ENCODE peak calls at places on chromosomes 12 and 14, in five cellular contexts. One of them, this sample, is unnamed.

GRCh38 chr14:89407856-89408255 is 9.2 kb downstream of the FOXN3 start:
- DNase-seq in stimulated activated CD8-positive, alpha-beta memory T cell treated with anti-CD3 and anti-CD28 coated beads, Interleukin-2, amount 100 ng/mL, for 1 hour: no peak
- DNase-seq in uterus: no peak
- DNase-seq in ascending aorta: no peak
- DNase-seq in non-pigmented ciliary epithelial cell: no peak
- DNase-seq in this sample: no peak

GRCh38 chr12:116142936-116143882 is 134.3 kb downstream of the MED13L start:
- DNase-seq in stimulated activated CD8-positive, alpha-beta memory T cell treated with anti-CD3 and anti-CD28 coated beads, Interleukin-2, amount 100 ng/mL, for 1 hour: no peak
- DNase-seq in uterus: no peak
- DNase-seq in ascending aorta: no peak
- DNase-seq in non-pigmented ciliary epithelial cell: peak
- DNase-seq in this sample: no peak

GRCh38 chr12:1760566-1761382 is 59.6 kb upstream of the LRTM2 start:
- DNase-seq in stimulated activated CD8-positive, alpha-beta memory T cell treated with anti-CD3 and anti-CD28 coated beads, Interleukin-2, amount 100 ng/mL, for 1 hour: no peak
- DNase-seq in uterus: no peak
- DNase-seq in ascending aorta: no peak
- DNase-seq in non-pigmented ciliary epithelial cell: no peak
- DNase-seq in this sample: no peak

GRCh38 chr14:23409966-23410635 is 2.0 kb upstream of the MYH6 start:
- DNase-seq in stimulated activated CD8-positive, alpha-beta memory T cell treated with anti-CD3 and anti-CD28 coated beads, Interleukin-2, amount 100 ng/mL, for 1 hour: no peak
- DNase-seq in uterus: no peak
- DNase-seq in ascending aorta: no peak
- DNase-seq in non-pigmented ciliary epithelial cell: no peak
- DNase-seq in this sample: no peak

GRCh38 chr12:131273291-131273845 is 319.7 kb downstream of the ADGRD1 start:
- DNase-seq in stimulated activated CD8-positive, alpha-beta memory T cell treated with anti-CD3 and anti-CD28 coated beads, Interleukin-2, amount 100 ng/mL, for 1 hour: no peak
- DNase-seq in uterus: no peak
- DNase-seq in ascending aorta: no peak
- DNase-seq in non-pigmented ciliary epithelial cell: no peak
- DNase-seq in this sample: no peak

GRCh38 chr12:49336645-49337584 is at the start of gene C1QL4:
- DNase-seq in stimulated activated CD8-positive, alpha-beta memory T cell treated with anti-CD3 and anti-CD28 coated beads, Interleukin-2, amount 100 ng/mL, for 1 hour: peak
- DNase-seq in uterus: peak
- DNase-seq in ascending aorta: no peak
- DNase-seq in non-pigmented ciliary epithelial cell: no peak
- DNase-seq in this sample: peak

GRCh38 chr14:80213602-80214001 is 2.3 kb upstream of the DIO2 start:
- DNase-seq in stimulated activated CD8-positive, alpha-beta memory T cell treated with anti-CD3 and anti-CD28 coated beads, Interleukin-2, amount 100 ng/mL, for 1 hour: no peak
- DNase-seq in uterus: no peak
- DNase-seq in ascending aorta: no peak
- DNase-seq in non-pigmented ciliary epithelial cell: no peak
- DNase-seq in this sample: no peak

GRCh38 chr14:25111061-25111601 is 61.2 kb upstream of the STXBP6 start:
- DNase-seq in stimulated activated CD8-positive, alpha-beta memory T cell treated with anti-CD3 and anti-CD28 coated beads, Interleukin-2, amount 100 ng/mL, for 1 hour: no peak
- DNase-seq in uterus: no peak
- DNase-seq in ascending aorta: no peak
- DNase-seq in non-pigmented ciliary epithelial cell: peak
- DNase-seq in this sample: no peak

GRCh38 chr12:97396989-97397388 is 65.6 kb upstream of the RMST start:
- DNase-seq in stimulated activated CD8-positive, alpha-beta memory T cell treated with anti-CD3 and anti-CD28 coated beads, Interleukin-2, amount 100 ng/mL, for 1 hour: no peak
- DNase-seq in uterus: no peak
- DNase-seq in ascending aorta: no peak
- DNase-seq in non-pigmented ciliary epithelial cell: no peak
- DNase-seq in this sample: no peak

GRCh38 chr14:89640141-89640540 is 223.1 kb upstream of the FOXN3 start:
- DNase-seq in stimulated activated CD8-positive, alpha-beta memory T cell treated with anti-CD3 and anti-CD28 coated beads, Interleukin-2, amount 100 ng/mL, for 1 hour: no peak
- DNase-seq in uterus: no peak
- DNase-seq in ascending aorta: no peak
- DNase-seq in non-pigmented ciliary epithelial cell: no peak
- DNase-seq in this sample: no peak

GRCh38 chr14:71659165-71659564 is 273.1 kb upstream of the RGS6 start:
- DNase-seq in stimulated activated CD8-positive, alpha-beta memory T cell treated with anti-CD3 and anti-CD28 coated beads, Interleukin-2, amount 100 ng/mL, for 1 hour: no peak
- DNase-seq in uterus: no peak
- DNase-seq in ascending aorta: no peak
- DNase-seq in non-pigmented ciliary epithelial cell: no peak
- DNase-seq in this sample: no peak

GRCh38 chr12:34292736-34293625 is 270.7 kb downstream of the ALG10 start:
- DNase-seq in stimulated activated CD8-positive, alpha-beta memory T cell treated with anti-CD3 and anti-CD28 coated beads, Interleukin-2, amount 100 ng/mL, for 1 hour: no peak
- DNase-seq in uterus: peak
- DNase-seq in ascending aorta: no peak
- DNase-seq in non-pigmented ciliary epithelial cell: no peak
- DNase-seq in this sample: peak

GRCh38 chr12:97321640-97322039 is 141.0 kb upstream of the RMST start:
- DNase-seq in stimulated activated CD8-positive, alpha-beta memory T cell treated with anti-CD3 and anti-CD28 coated beads, Interleukin-2, amount 100 ng/mL, for 1 hour: no peak
- DNase-seq in uterus: no peak
- DNase-seq in ascending aorta: no peak
- DNase-seq in non-pigmented ciliary epithelial cell: no peak
- DNase-seq in this sample: no peak

GRCh38 chr12:112841891-112842290 is 50.3 kb downstream of the RPH3A start:
- DNase-seq in stimulated activated CD8-positive, alpha-beta memory T cell treated with anti-CD3 and anti-CD28 coated beads, Interleukin-2, amount 100 ng/mL, for 1 hour: no peak
- DNase-seq in uterus: no peak
- DNase-seq in ascending aorta: no peak
- DNase-seq in non-pigmented ciliary epithelial cell: no peak
- DNase-seq in this sample: no peak

GRCh38 chr14:96911499-96912130 is 114.4 kb downstream of the VRK1 start:
- DNase-seq in stimulated activated CD8-positive, alpha-beta memory T cell treated with anti-CD3 and anti-CD28 coated beads, Interleukin-2, amount 100 ng/mL, for 1 hour: no peak
- DNase-seq in uterus: no peak
- DNase-seq in ascending aorta: no peak
- DNase-seq in non-pigmented ciliary epithelial cell: no peak
- DNase-seq in this sample: no peak

GRCh38 chr14:56874375-56874774 is 64.1 kb upstream of the OTX2 start:
- DNase-seq in stimulated activated CD8-positive, alpha-beta memory T cell treated with anti-CD3 and anti-CD28 coated beads, Interleukin-2, amount 100 ng/mL, for 1 hour: no peak
- DNase-seq in uterus: no peak
- DNase-seq in ascending aorta: no peak
- DNase-seq in non-pigmented ciliary epithelial cell: no peak
- DNase-seq in this sample: no peak

GRCh38 chr12:95630496-95630895 is 79.2 kb upstream of the USP44 start:
- DNase-seq in stimulated activated CD8-positive, alpha-beta memory T cell treated with anti-CD3 and anti-CD28 coated beads, Interleukin-2, amount 100 ng/mL, for 1 hour: no peak
- DNase-seq in uterus: no peak
- DNase-seq in ascending aorta: no peak
- DNase-seq in non-pigmented ciliary epithelial cell: no peak
- DNase-seq in this sample: no peak

GRCh38 chr14:67856806-67857205 is 37.2 kb downstream of the RAD51B start:
- DNase-seq in stimulated activated CD8-positive, alpha-beta memory T cell treated with anti-CD3 and anti-CD28 coated beads, Interleukin-2, amount 100 ng/mL, for 1 hour: no peak
- DNase-seq in uterus: no peak
- DNase-seq in ascending aorta: no peak
- DNase-seq in non-pigmented ciliary epithelial cell: no peak
- DNase-seq in this sample: no peak

GRCh38 chr14:54881761-54882401 is 20.7 kb downstream of the GCH1 start:
- DNase-seq in stimulated activated CD8-positive, alpha-beta memory T cell treated with anti-CD3 and anti-CD28 coated beads, Interleukin-2, amount 100 ng/mL, for 1 hour: no peak
- DNase-seq in uterus: no peak
- DNase-seq in ascending aorta: no peak
- DNase-seq in non-pigmented ciliary epithelial cell: no peak
- DNase-seq in this sample: no peak

GRCh38 chr12:121773011-121773777 is 20.3 kb downstream of the RHOF start:
- DNase-seq in stimulated activated CD8-positive, alpha-beta memory T cell treated with anti-CD3 and anti-CD28 coated beads, Interleukin-2, amount 100 ng/mL, for 1 hour: peak
- DNase-seq in uterus: peak
- DNase-seq in ascending aorta: no peak
- DNase-seq in non-pigmented ciliary epithelial cell: no peak
- DNase-seq in this sample: peak

GRCh38 chr14:70011098-70011497 is 131.9 kb downstream of the SMOC1 start:
- DNase-seq in stimulated activated CD8-positive, alpha-beta memory T cell treated with anti-CD3 and anti-CD28 coated beads, Interleukin-2, amount 100 ng/mL, for 1 hour: no peak
- DNase-seq in uterus: no peak
- DNase-seq in ascending aorta: no peak
- DNase-seq in non-pigmented ciliary epithelial cell: no peak
- DNase-seq in this sample: no peak

GRCh38 chr12:124764870-124765570 is 98.6 kb downstream of the SCARB1 start:
- DNase-seq in stimulated activated CD8-positive, alpha-beta memory T cell treated with anti-CD3 and anti-CD28 coated beads, Interleukin-2, amount 100 ng/mL, for 1 hour: no peak
- DNase-seq in uterus: peak
- DNase-seq in ascending aorta: no peak
- DNase-seq in non-pigmented ciliary epithelial cell: peak
- DNase-seq in this sample: peak

GRCh38 chr12:69553626-69554248 is 31.5 kb upstream of the CCT2 start:
- DNase-seq in stimulated activated CD8-positive, alpha-beta memory T cell treated with anti-CD3 and anti-CD28 coated beads, Interleukin-2, amount 100 ng/mL, for 1 hour: no peak
- DNase-seq in uterus: no peak
- DNase-seq in ascending aorta: no peak
- DNase-seq in non-pigmented ciliary epithelial cell: no peak
- DNase-seq in this sample: no peak

GRCh38 chr14:26905219-26905618 is 307.4 kb upstream of the NOVA1 start:
- DNase-seq in stimulated activated CD8-positive, alpha-beta memory T cell treated with anti-CD3 and anti-CD28 coated beads, Interleukin-2, amount 100 ng/mL, for 1 hour: no peak
- DNase-seq in uterus: no peak
- DNase-seq in ascending aorta: no peak
- DNase-seq in non-pigmented ciliary epithelial cell: no peak
- DNase-seq in this sample: no peak

GRCh38 chr12:77213316-77213715 is 147.9 kb upstream of the E2F7 start:
- DNase-seq in stimulated activated CD8-positive, alpha-beta memory T cell treated with anti-CD3 and anti-CD28 coated beads, Interleukin-2, amount 100 ng/mL, for 1 hour: no peak
- DNase-seq in uterus: peak
- DNase-seq in ascending aorta: no peak
- DNase-seq in non-pigmented ciliary epithelial cell: no peak
- DNase-seq in this sample: no peak

GRCh38 chr14:93245764-93246420 is 38.8 kb downstream of the UBR7 start:
- DNase-seq in stimulated activated CD8-positive, alpha-beta memory T cell treated with anti-CD3 and anti-CD28 coated beads, Interleukin-2, amount 100 ng/mL, for 1 hour: no peak
- DNase-seq in uterus: no peak
- DNase-seq in ascending aorta: no peak
- DNase-seq in non-pigmented ciliary epithelial cell: no peak
- DNase-seq in this sample: no peak